ENCODE peak calls at places on chromosome 1, in seven cellular contexts. O is GM12892, D is breast epithelium, Q is HL-60, V is GM12891, L is stomach, S is endothelial cell of umbilical vein. T is an unnamed sample.

GRCh38 chr1:173580081-173580480 is 22.8 kb downstream of the SLC9C2 start:
- DNase-seq in O (no peak), D (no peak), Q (no peak), V (no peak), L (no peak), S (no peak), T (no peak)

GRCh38 chr1:64006276-64007051 is 197.0 kb upstream of the UBE2U start:
- DNase-seq in O (no peak), D (no peak), Q (no peak), V (no peak), L (peak), S (peak), T (peak)

GRCh38 chr1:91006113-91006908 is 15.5 kb downstream of the ZNF644 start:
- DNase-seq in O (no peak), D (no peak), Q (no peak), V (no peak), L (no peak), S (no peak), T (no peak)

GRCh38 chr1:156663178-156663577 is 14.0 kb downstream of the NES start:
- DNase-seq in O (no peak), D (no peak), Q (no peak), V (no peak), L (no peak), S (peak), T (no peak)

GRCh38 chr1:29683472-29683871 is 447.1 kb downstream of the PTPRU start:
- DNase-seq in O (no peak), D (no peak), Q (no peak), V (no peak), L (no peak), S (no peak), T (no peak)

GRCh38 chr1:15168479-15168878 is 14.9 kb downstream of the TMEM51 start:
- DNase-seq in O (no peak), D (no peak), Q (no peak), V (no peak), L (no peak), S (peak), T (no peak)

GRCh38 chr1:49435291-49435690 is 588.5 kb downstream of the AGBL4 start:
- DNase-seq in O (no peak), D (no peak), Q (no peak), V (no peak), L (no peak), S (no peak), T (no peak)

GRCh38 chr1:45250544-45250943 is 44.1 kb upstream of the ZSWIM5 start:
- DNase-seq in O (no peak), D (no peak), Q (no peak), V (no peak), L (no peak), S (no peak), T (no peak)

GRCh38 chr1:81412954-81413353 is 387.8 kb upstream of the ADGRL2 start:
- DNase-seq in O (no peak), D (no peak), Q (no peak), V (no peak), L (no peak), S (no peak), T (no peak)

GRCh38 chr1:93993731-93994130 is 84.5 kb upstream of the GCLM start:
- DNase-seq in O (no peak), D (no peak), Q (no peak), V (no peak), L (no peak), S (no peak), T (no peak)

GRCh38 chr1:10530281-10530740 is 55.6 kb downstream of the PEX14 start:
- DNase-seq in O (no peak), D (no peak), Q (no peak), V (no peak), L (peak), S (peak), T (no peak)

GRCh38 chr1:10630661-10631120 is 155.9 kb downstream of the PEX14 start:
- DNase-seq in O (no peak), D (no peak), Q (no peak), V (no peak), L (no peak), S (no peak), T (no peak)

GRCh38 chr1:213982814-213983588 is 4.8 kb upstream of the PROX1 start:
- DNase-seq in O (no peak), D (no peak), Q (no peak), V (no peak), L (no peak), S (peak), T (no peak)
- TF ChIP-seq POLR2AphosphoS5 in O (no peak), D (no peak), Q (no peak), V (no peak), L (no peak), S (no peak), T (no peak)

GRCh38 chr1:8415526-8416278 is 97.8 kb downstream of the SLC45A1 start:
- DNase-seq in O (no peak), D (no peak), Q (no peak), V (no peak), L (peak), S (no peak), T (no peak)
- TF ChIP-seq POLR2AphosphoS5 in O (no peak), D (no peak), Q (no peak), V (no peak), L (no peak), S (no peak), T (no peak)

GRCh38 chr1:19073311-19074186 is 117.1 kb upstream of the IFFO2 start:
- DNase-seq in O (no peak), D (peak), Q (no peak), V (no peak), L (peak), S (no peak), T (no peak)
- TF ChIP-seq POLR2AphosphoS5 in O (peak), D (peak), Q (no peak), V (no peak), L (no peak), S (no peak), T (no peak)

DNA sequence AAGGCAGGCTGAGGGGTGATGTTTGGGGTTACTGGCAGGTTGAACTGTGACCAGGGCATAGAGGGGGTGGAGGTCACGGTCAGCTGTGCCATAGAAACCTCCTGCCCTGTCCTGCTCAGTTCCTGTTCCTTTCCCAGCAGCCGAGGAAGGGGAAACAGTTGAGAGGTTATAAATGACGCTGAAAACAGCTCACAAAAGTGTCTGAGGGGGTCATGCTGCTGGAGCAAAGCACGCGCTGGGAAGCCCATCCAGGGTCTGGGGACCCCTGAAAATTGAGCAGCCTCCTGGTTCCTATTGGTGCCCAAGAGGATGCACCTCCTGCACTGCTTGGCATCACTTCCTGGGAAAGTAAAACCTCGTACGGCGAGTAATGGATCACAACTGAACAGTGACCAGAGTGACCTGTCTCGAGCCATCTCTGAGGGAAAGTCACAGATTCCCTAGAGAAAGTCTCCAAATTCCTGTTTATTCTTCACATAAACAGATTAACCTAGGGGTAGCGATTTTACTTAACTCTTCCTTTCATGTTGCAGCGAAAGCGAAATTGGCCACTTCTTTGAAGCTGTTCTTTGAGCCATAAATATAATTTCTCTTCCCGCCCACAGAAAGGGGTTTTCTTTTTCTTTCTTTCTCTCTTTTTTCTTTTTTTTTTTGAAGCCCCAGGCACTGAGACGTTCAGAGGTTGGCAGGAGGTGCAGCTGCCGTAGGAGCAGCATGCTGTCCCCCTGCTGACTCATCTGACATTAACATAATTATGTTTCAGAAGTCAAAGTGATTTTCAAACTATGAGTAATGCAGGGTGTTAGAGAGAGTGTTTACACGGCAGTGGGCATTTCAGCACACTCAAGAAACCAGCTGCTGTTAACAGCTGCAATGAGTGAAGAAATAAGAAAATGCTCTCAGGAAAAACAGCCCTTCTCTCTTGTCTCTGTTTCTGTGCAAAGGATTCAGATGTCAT is 41.8 kb upstream of the ATF3 start:
- DNase-seq in O (peak), D (no peak), Q (no peak), V (peak), L (peak), S (peak), T (peak)
- TF ChIP-seq POLR2AphosphoS5 in O (peak), D (peak), Q (no peak), V (no peak), L (peak), S (no peak), T (no peak)

GRCh38 chr1:28161770-28162550 is 14.5 kb downstream of the PTAFR start:
- DNase-seq in O (no peak), D (no peak), Q (no peak), V (no peak), L (no peak), S (no peak), T (no peak)

GRCh38 chr1:28159243-28159642 is 17.2 kb downstream of the PTAFR start:
- DNase-seq in O (no peak), D (no peak), Q (no peak), V (no peak), L (no peak), S (no peak), T (no peak)

GRCh38 chr1:28157901-28158300 is 18.6 kb downstream of the PTAFR start:
- DNase-seq in O (no peak), D (no peak), Q (no peak), V (no peak), L (no peak), S (no peak), T (no peak)

GRCh38 chr1:28163496-28164120 is 12.9 kb downstream of the PTAFR start:
- DNase-seq in O (no peak), D (no peak), Q (no peak), V (no peak), L (no peak), S (no peak), T (no peak)

GRCh38 chr1:28160677-28161328 is 15.7 kb downstream of the PTAFR start:
- DNase-seq in O (no peak), D (no peak), Q (no peak), V (no peak), L (no peak), S (peak), T (no peak)
- TF ChIP-seq POLR2AphosphoS5 in O (no peak), D (no peak), Q (no peak), V (no peak), L (no peak), S (peak), T (no peak)

DNA sequence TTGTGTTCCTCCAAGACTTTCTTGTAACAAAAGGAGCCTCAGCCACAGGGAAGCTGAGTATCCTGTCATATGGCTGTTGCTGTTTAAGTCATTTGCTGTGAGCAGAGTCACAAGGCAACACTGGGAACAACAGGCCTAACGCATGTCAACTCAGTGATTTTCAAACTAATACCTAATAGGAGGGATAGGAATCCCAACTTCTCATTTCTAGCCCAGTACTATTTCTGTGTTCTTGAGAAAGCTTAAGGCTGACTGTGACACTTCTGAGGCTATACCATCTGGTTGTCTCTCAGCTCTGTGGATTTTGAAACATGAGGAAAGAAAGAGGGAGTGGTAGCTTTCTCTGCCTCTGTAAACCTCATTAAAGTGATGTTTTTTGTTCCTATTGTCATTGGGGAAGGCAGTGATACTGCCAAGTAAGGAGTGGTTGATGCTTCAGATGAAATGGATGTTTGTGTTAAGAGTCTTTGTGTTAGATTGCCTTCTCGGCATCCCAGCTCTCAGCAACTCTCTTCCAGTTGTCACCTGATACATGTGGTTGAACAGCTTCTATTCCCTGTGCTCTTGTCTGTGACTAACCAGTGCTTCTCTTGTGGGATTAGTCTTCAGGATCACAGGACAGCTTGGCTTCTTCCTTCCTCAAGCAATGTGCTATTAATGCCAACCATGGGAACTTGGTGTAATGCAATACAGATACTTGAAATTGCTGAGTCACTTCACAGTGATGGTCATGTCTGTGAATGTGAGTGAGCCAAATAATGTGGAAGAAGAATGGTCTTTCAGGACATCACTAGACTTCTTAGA is 166.8 kb upstream of the IVNS1ABP start:
- DNase-seq in O (no peak), D (no peak), Q (peak), V (no peak), L (no peak), S (peak), T (no peak)
- TF ChIP-seq POLR2AphosphoS5 in O (no peak), D (no peak), Q (no peak), V (no peak), L (no peak), S (no peak), T (no peak)

GRCh38 chr1:113809651-113810602 is 2.3 kb downstream of the RSBN1 start:
- DNase-seq in O (no peak), D (no peak), Q (no peak), V (no peak), L (no peak), S (peak), T (no peak)
- TF ChIP-seq POLR2AphosphoS5 in O (no peak), D (no peak), Q (no peak), V (no peak), L (no peak), S (no peak), T (no peak)

GRCh38 chr1:207806531-207807394 is 54.9 kb downstream of the CD46 start:
- DNase-seq in O (no peak), D (no peak), Q (no peak), V (no peak), L (no peak), S (no peak), T (no peak)

GRCh38 chr1:207803678-207804077 is 51.8 kb downstream of the CD46 start:
- DNase-seq in O (no peak), D (no peak), Q (no peak), V (no peak), L (no peak), S (no peak), T (no peak)

GRCh38 chr1:207807395-207808321 is 55.8 kb downstream of the CD46 start:
- DNase-seq in O (no peak), D (no peak), Q (peak), V (no peak), L (peak), S (no peak), T (no peak)

GRCh38 chr1:207804746-207805468 is 53.1 kb downstream of the CD46 start:
- DNase-seq in O (no peak), D (no peak), Q (no peak), V (no peak), L (no peak), S (no peak), T (no peak)

DNA sequence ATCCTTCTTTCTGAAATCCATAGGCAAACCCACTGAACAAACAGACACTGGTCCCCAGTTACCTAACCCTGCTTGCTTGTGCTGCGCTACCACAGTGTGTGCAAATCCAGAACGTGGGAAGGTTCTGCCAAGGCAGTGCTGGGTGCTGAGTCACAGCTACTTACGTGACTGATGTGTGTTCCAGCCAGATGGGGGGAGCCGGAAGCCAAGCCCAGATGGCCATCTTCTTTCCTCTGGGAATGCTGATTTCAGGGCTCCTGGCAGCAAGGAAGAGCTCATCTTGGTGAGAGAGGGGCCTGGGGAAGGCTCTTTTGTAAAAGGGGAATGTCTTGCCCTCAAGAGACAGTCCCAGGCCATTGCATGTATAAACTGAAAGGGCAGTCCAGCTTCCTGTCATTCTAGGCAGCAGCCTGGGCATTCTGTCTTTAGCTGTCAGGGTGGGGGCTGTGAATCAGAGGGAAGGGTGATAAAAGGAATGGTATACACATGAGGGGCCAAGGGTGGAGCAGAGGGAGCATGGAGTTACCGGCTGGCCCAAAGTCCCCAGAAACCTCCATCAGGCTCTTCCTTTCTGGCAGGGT is 54.1 kb downstream of the CD46 start:
- DNase-seq in O (no peak), D (no peak), Q (no peak), V (no peak), L (peak), S (peak), T (no peak)
- TF ChIP-seq POLR2AphosphoS5 in O (no peak), D (peak), Q (no peak), V (no peak), L (peak), S (peak), T (no peak)